ENCODE peak calls at places on chromosomes 3 and 15, in eight cellular contexts. One of them, this sample, is unnamed.

GRCh38 chr3:115245899-115246298 is 98.8 kb upstream of the ZBTB20 start:
- DNase-seq in ovary: no peak
- DNase-seq in fibroblast of the aortic adventitia: peak
- DNase-seq in AG04449: no peak
- DNase-seq in WTC11: no peak
- DNase-seq in kidney: no peak
- DNase-seq in A549: no peak
- DNase-seq in HFF-Myc: no peak
- DNase-seq in this sample: no peak

GRCh38 chr15:39756806-39757522 is 25.7 kb downstream of the FSIP1 start:
- DNase-seq in AG04449: peak
- DNase-seq in HFF-Myc: peak
- DNase-seq in kidney: no peak
- DNase-seq in WTC11: no peak
- DNase-seq in A549: no peak
- DNase-seq in ovary: no peak
- DNase-seq in fibroblast of the aortic adventitia: peak
- DNase-seq in this sample: no peak

GRCh38 chr3:45603226-45603625 is 8.7 kb downstream of the LIMD1 start:
- DNase-seq in HFF-Myc: no peak
- DNase-seq in ovary: no peak
- DNase-seq in fibroblast of the aortic adventitia: no peak
- DNase-seq in WTC11: no peak
- DNase-seq in kidney: no peak
- DNase-seq in AG04449: no peak
- DNase-seq in A549: no peak
- DNase-seq in this sample: no peak

GRCh38 chr3:140298569-140299070 is 363.6 kb downstream of the CLSTN2 start:
- DNase-seq in fibroblast of the aortic adventitia: no peak
- DNase-seq in ovary: no peak
- DNase-seq in A549: no peak
- DNase-seq in kidney: no peak
- DNase-seq in AG04449: no peak
- DNase-seq in WTC11: peak
- DNase-seq in HFF-Myc: no peak
- DNase-seq in this sample: no peak

GRCh38 chr3:189903562-189904250 is 217.0 kb downstream of the P3H2 start:
- DNase-seq in ovary: no peak
- DNase-seq in kidney: no peak
- DNase-seq in fibroblast of the aortic adventitia: no peak
- DNase-seq in HFF-Myc: no peak
- DNase-seq in AG04449: no peak
- DNase-seq in A549: no peak
- DNase-seq in WTC11: no peak
- DNase-seq in this sample: no peak

GRCh38 chr3:122230174-122230573 is 46.7 kb downstream of the CASR start:
- DNase-seq in A549: no peak
- DNase-seq in AG04449: no peak
- DNase-seq in ovary: no peak
- DNase-seq in WTC11: no peak
- DNase-seq in fibroblast of the aortic adventitia: no peak
- DNase-seq in kidney: no peak
- DNase-seq in HFF-Myc: no peak
- DNase-seq in this sample: no peak

GRCh38 chr15:61025746-61026256 is 203.3 kb downstream of the RORA start:
- DNase-seq in WTC11: no peak
- DNase-seq in fibroblast of the aortic adventitia: no peak
- DNase-seq in kidney: no peak
- DNase-seq in AG04449: no peak
- DNase-seq in A549: no peak
- DNase-seq in ovary: no peak
- DNase-seq in HFF-Myc: no peak
- DNase-seq in this sample: no peak

GRCh38 chr3:69329897-69330296 is 56.0 kb downstream of the FRMD4B start:
- DNase-seq in A549: no peak
- DNase-seq in AG04449: peak
- DNase-seq in ovary: no peak
- DNase-seq in kidney: no peak
- DNase-seq in HFF-Myc: no peak
- DNase-seq in fibroblast of the aortic adventitia: no peak
- DNase-seq in WTC11: no peak
- DNase-seq in this sample: no peak

GRCh38 chr3:30743086-30743619 is 136.8 kb downstream of the TGFBR2 start:
- DNase-seq in ovary: no peak
- DNase-seq in fibroblast of the aortic adventitia: no peak
- DNase-seq in A549: no peak
- DNase-seq in WTC11: no peak
- DNase-seq in HFF-Myc: no peak
- DNase-seq in kidney: no peak
- DNase-seq in AG04449: no peak
- DNase-seq in this sample: no peak

GRCh38 chr15:41934843-41935242 is 37.5 kb downstream of the EHD4 start:
- DNase-seq in fibroblast of the aortic adventitia: no peak
- DNase-seq in HFF-Myc: no peak
- DNase-seq in A549: no peak
- DNase-seq in AG04449: no peak
- DNase-seq in ovary: no peak
- DNase-seq in kidney: no peak
- DNase-seq in WTC11: no peak
- DNase-seq in this sample: no peak

GRCh38 chr15:25710184-25710583 is 152.9 kb downstream of the ATP10A start:
- DNase-seq in ovary: no peak
- DNase-seq in kidney: no peak
- DNase-seq in HFF-Myc: no peak
- DNase-seq in fibroblast of the aortic adventitia: peak
- DNase-seq in AG04449: no peak
- DNase-seq in A549: peak
- DNase-seq in WTC11: peak
- DNase-seq in this sample: peak

GRCh38 chr15:32014953-32015352 is 15.4 kb upstream of the CHRNA7 start:
- DNase-seq in fibroblast of the aortic adventitia: no peak
- DNase-seq in AG04449: no peak
- DNase-seq in kidney: no peak
- DNase-seq in ovary: no peak
- DNase-seq in HFF-Myc: no peak
- DNase-seq in A549: no peak
- DNase-seq in WTC11: no peak
- DNase-seq in this sample: no peak

GRCh38 chr3:159860727-159861126 is 127.9 kb upstream of the IL12A start:
- DNase-seq in ovary: no peak
- DNase-seq in fibroblast of the aortic adventitia: no peak
- DNase-seq in WTC11: no peak
- DNase-seq in HFF-Myc: no peak
- DNase-seq in AG04449: no peak
- DNase-seq in A549: no peak
- DNase-seq in kidney: no peak
- DNase-seq in this sample: no peak

GRCh38 chr3:156448300-156448699 is 106.6 kb downstream of the SSR3 start:
- DNase-seq in WTC11: peak
- DNase-seq in fibroblast of the aortic adventitia: peak
- DNase-seq in ovary: no peak
- DNase-seq in A549: peak
- DNase-seq in kidney: no peak
- DNase-seq in AG04449: no peak
- DNase-seq in HFF-Myc: no peak
- DNase-seq in this sample: no peak
- TF ChIP-seq CTCF in WTC11: peak
- TF ChIP-seq CTCF in fibroblast of the aortic adventitia: peak
- TF ChIP-seq CTCF in ovary: no peak
- TF ChIP-seq CTCF in A549: no peak
- TF ChIP-seq CTCF in kidney: no peak
- TF ChIP-seq CTCF in AG04449: peak
- TF ChIP-seq CTCF in HFF-Myc: peak
- TF ChIP-seq CTCF in this sample: no peak

GRCh38 chr3:112746675-112747276 is 99.9 kb downstream of the CD200R1L start:
- DNase-seq in fibroblast of the aortic adventitia: peak
- DNase-seq in WTC11: no peak
- DNase-seq in HFF-Myc: no peak
- DNase-seq in ovary: no peak
- DNase-seq in AG04449: no peak
- DNase-seq in A549: no peak
- DNase-seq in kidney: no peak
- DNase-seq in this sample: no peak
- TF ChIP-seq CTCF in fibroblast of the aortic adventitia: no peak
- TF ChIP-seq CTCF in WTC11: no peak
- TF ChIP-seq CTCF in HFF-Myc: no peak
- TF ChIP-seq CTCF in ovary: no peak
- TF ChIP-seq CTCF in AG04449: no peak
- TF ChIP-seq CTCF in A549: no peak
- TF ChIP-seq CTCF in kidney: no peak
- TF ChIP-seq CTCF in this sample: no peak

GRCh38 chr15:64836023-64836536 is 5.6 kb upstream of the PLEKHO2 start:
- DNase-seq in AG04449: no peak
- DNase-seq in HFF-Myc: no peak
- DNase-seq in WTC11: no peak
- DNase-seq in ovary: no peak
- DNase-seq in A549: no peak
- DNase-seq in kidney: no peak
- DNase-seq in fibroblast of the aortic adventitia: no peak
- DNase-seq in this sample: no peak
- TF ChIP-seq CTCF in AG04449: no peak
- TF ChIP-seq CTCF in HFF-Myc: no peak
- TF ChIP-seq CTCF in WTC11: no peak
- TF ChIP-seq CTCF in ovary: peak
- TF ChIP-seq CTCF in A549: no peak
- TF ChIP-seq CTCF in kidney: no peak
- TF ChIP-seq CTCF in fibroblast of the aortic adventitia: no peak
- TF ChIP-seq CTCF in this sample: no peak

GRCh38 chr3:141942006-141942405 is 65.6 kb downstream of the ATP1B3 start:
- DNase-seq in HFF-Myc: no peak
- DNase-seq in WTC11: no peak
- DNase-seq in A549: no peak
- DNase-seq in ovary: no peak
- DNase-seq in AG04449: no peak
- DNase-seq in fibroblast of the aortic adventitia: no peak
- DNase-seq in kidney: no peak
- DNase-seq in this sample: no peak

GRCh38 chr3:141941093-141941492 is 64.7 kb downstream of the ATP1B3 start:
- DNase-seq in HFF-Myc: no peak
- DNase-seq in fibroblast of the aortic adventitia: no peak
- DNase-seq in ovary: no peak
- DNase-seq in WTC11: no peak
- DNase-seq in A549: no peak
- DNase-seq in AG04449: no peak
- DNase-seq in kidney: no peak
- DNase-seq in this sample: no peak

GRCh38 chr3:141939759-141940158 is 63.3 kb downstream of the ATP1B3 start:
- DNase-seq in AG04449: no peak
- DNase-seq in kidney: no peak
- DNase-seq in A549: no peak
- DNase-seq in HFF-Myc: no peak
- DNase-seq in ovary: no peak
- DNase-seq in fibroblast of the aortic adventitia: no peak
- DNase-seq in WTC11: no peak
- DNase-seq in this sample: no peak

GRCh38 chr3:141938011-141938350 is 61.5 kb downstream of the ATP1B3 start:
- DNase-seq in A549: no peak
- DNase-seq in kidney: no peak
- DNase-seq in HFF-Myc: no peak
- DNase-seq in ovary: no peak
- DNase-seq in AG04449: no peak
- DNase-seq in fibroblast of the aortic adventitia: no peak
- DNase-seq in WTC11: no peak
- DNase-seq in this sample: no peak

GRCh38 chr3:141940204-141940776 is 63.8 kb downstream of the ATP1B3 start:
- DNase-seq in ovary: no peak
- DNase-seq in fibroblast of the aortic adventitia: peak
- DNase-seq in A549: peak
- DNase-seq in WTC11: no peak
- DNase-seq in kidney: peak
- DNase-seq in AG04449: no peak
- DNase-seq in HFF-Myc: peak
- DNase-seq in this sample: no peak
- TF ChIP-seq CTCF in ovary: no peak
- TF ChIP-seq CTCF in fibroblast of the aortic adventitia: no peak
- TF ChIP-seq CTCF in A549: no peak
- TF ChIP-seq CTCF in WTC11: no peak
- TF ChIP-seq CTCF in kidney: no peak
- TF ChIP-seq CTCF in AG04449: no peak
- TF ChIP-seq CTCF in HFF-Myc: no peak
- TF ChIP-seq CTCF in this sample: no peak

GRCh38 chr3:12954891-12955650 is 113.7 kb upstream of the RPL32 start:
- DNase-seq in AG04449: no peak
- DNase-seq in kidney: peak
- DNase-seq in A549: no peak
- DNase-seq in fibroblast of the aortic adventitia: peak
- DNase-seq in ovary: peak
- DNase-seq in HFF-Myc: no peak
- DNase-seq in WTC11: no peak
- DNase-seq in this sample: peak
- TF ChIP-seq CTCF in AG04449: no peak
- TF ChIP-seq CTCF in kidney: peak
- TF ChIP-seq CTCF in A549: no peak
- TF ChIP-seq CTCF in fibroblast of the aortic adventitia: no peak
- TF ChIP-seq CTCF in ovary: no peak
- TF ChIP-seq CTCF in HFF-Myc: no peak
- TF ChIP-seq CTCF in WTC11: no peak
- TF ChIP-seq CTCF in this sample: peak

GRCh38 chr3:119559441-119559963 is at the start of gene CD80:
- DNase-seq in AG04449: peak
- DNase-seq in ovary: no peak
- DNase-seq in kidney: no peak
- DNase-seq in fibroblast of the aortic adventitia: peak
- DNase-seq in HFF-Myc: peak
- DNase-seq in WTC11: peak
- DNase-seq in A549: peak
- DNase-seq in this sample: peak
- TF ChIP-seq CTCF in AG04449: peak
- TF ChIP-seq CTCF in ovary: no peak
- TF ChIP-seq CTCF in kidney: peak
- TF ChIP-seq CTCF in fibroblast of the aortic adventitia: peak
- TF ChIP-seq CTCF in HFF-Myc: peak
- TF ChIP-seq CTCF in WTC11: no peak
- TF ChIP-seq CTCF in A549: peak
- TF ChIP-seq CTCF in this sample: peak

GRCh38 chr15:57640935-57641682 is 49.4 kb downstream of the MYZAP start:
- DNase-seq in fibroblast of the aortic adventitia: peak
- DNase-seq in WTC11: peak
- DNase-seq in A549: peak
- DNase-seq in kidney: no peak
- DNase-seq in ovary: no peak
- DNase-seq in HFF-Myc: peak
- DNase-seq in AG04449: no peak
- DNase-seq in this sample: no peak
- TF ChIP-seq CTCF in fibroblast of the aortic adventitia: peak
- TF ChIP-seq CTCF in WTC11: no peak
- TF ChIP-seq CTCF in A549: peak
- TF ChIP-seq CTCF in kidney: peak
- TF ChIP-seq CTCF in ovary: no peak
- TF ChIP-seq CTCF in HFF-Myc: peak
- TF ChIP-seq CTCF in AG04449: peak
- TF ChIP-seq CTCF in this sample: peak

DNA sequence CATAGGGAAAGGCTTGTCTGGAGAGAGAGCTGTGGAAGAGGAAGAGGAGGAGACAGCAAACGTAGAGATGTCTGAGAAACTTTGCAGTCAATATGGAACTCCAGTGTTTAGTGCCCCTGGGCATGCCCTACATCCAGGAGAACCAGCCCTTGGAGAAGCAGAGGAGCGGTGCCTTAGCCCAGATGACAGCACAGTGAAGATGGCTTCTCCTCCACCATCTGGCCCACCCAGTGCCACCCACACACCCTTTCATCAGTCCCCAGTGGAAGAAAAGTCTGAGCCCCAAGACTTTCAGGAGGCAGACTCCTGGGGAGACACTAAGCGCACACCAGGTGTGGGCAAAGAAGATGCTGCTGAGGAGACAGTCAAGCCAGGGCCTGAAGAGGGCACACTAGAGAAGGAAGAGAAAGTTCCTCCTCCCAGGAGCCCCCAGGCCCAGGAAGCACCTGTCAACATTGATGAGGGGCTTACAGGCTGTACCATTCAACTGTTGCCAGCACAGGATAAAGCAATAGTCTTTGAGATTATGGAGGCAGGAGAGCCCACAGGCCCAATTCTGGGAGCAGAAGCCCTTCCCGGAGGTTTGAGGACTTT is 6.9 kb downstream of the MAP1A start:
- DNase-seq in A549: no peak
- DNase-seq in AG04449: no peak
- DNase-seq in kidney: no peak
- DNase-seq in WTC11: no peak
- DNase-seq in fibroblast of the aortic adventitia: no peak
- DNase-seq in HFF-Myc: no peak
- DNase-seq in ovary: no peak
- DNase-seq in this sample: no peak
- TF ChIP-seq CTCF in A549: no peak
- TF ChIP-seq CTCF in AG04449: no peak
- TF ChIP-seq CTCF in kidney: no peak
- TF ChIP-seq CTCF in WTC11: no peak
- TF ChIP-seq CTCF in fibroblast of the aortic adventitia: no peak
- TF ChIP-seq CTCF in HFF-Myc: no peak
- TF ChIP-seq CTCF in ovary: no peak
- TF ChIP-seq CTCF in this sample: no peak

This sample was measured in upper lobe of right lung.